ENCODE peak calls at places on chromosomes 5 and 9, in four cellular contexts. K is SK-N-SH, Z is H9, F is neural progenitor cell. L is an unnamed sample.
A peak's percentile ranks its signal among the peaks of the same experiment; 100 is the strongest.

GRCh38 chr5:10233505-10233904 is 16.2 kb downstream of the ATPSCKMT start:
- DNase-seq in K (peak; percentile 74), Z (no peak), F (peak; percentile 51), L (no peak)

GRCh38 chr9:23073136-23073535 is 626.5 kb downstream of the DMRTA1 start:
- DNase-seq in K (no peak), Z (no peak), F (no peak), L (no peak)

GRCh38 chr5:57592236-57592635 is 109.6 kb upstream of the ACTBL2 start:
- DNase-seq in K (no peak), Z (no peak), F (no peak), L (no peak)

GRCh38 chr9:87267701-87268100 is 230.0 kb upstream of the DAPK1 start:
- DNase-seq in K (no peak), Z (no peak), F (no peak), L (no peak)

GRCh38 chr5:29697786-29698414 is 1495.6 kb upstream of the CDH6 start:
- DNase-seq in K (peak; percentile 3), Z (peak; percentile 26), F (peak; percentile 58), L (no peak)

GRCh38 chr5:4082966-4083564 is 487.4 kb downstream of the IRX1 start:
- DNase-seq in K (no peak), Z (no peak), F (no peak), L (peak; percentile 28)

GRCh38 chr5:151126199-151126645 is 31.4 kb downstream of the ANXA6 start:
- DNase-seq in K (peak; percentile 75), Z (peak; percentile 79), F (peak; percentile 91), L (no peak)

GRCh38 chr5:145906401-145906800 is 30.0 kb upstream of the SH3RF2 start:
- DNase-seq in K (no peak), Z (no peak), F (no peak), L (no peak)

GRCh38 chr9:114300846-114301797 is 21.8 kb upstream of the ORM1 start:
- DNase-seq in K (no peak), Z (no peak), F (no peak), L (no peak)

GRCh38 chr5:2187156-2187555 is 304.4 kb upstream of the IRX4 start:
- DNase-seq in K (no peak), Z (no peak), F (no peak), L (no peak)

GRCh38 chr5:59123595-59124561 is 541.0 kb downstream of the RAB3C start:
- DNase-seq in K (no peak), Z (no peak), F (peak; percentile 11), L (no peak)
- H3K4me1 ChIP-seq in K (peaks cover 17% of the 10 kb centered on the region), Z (peaks cover 16% of the 10 kb centered on the region), F (peaks cover 45% of the 10 kb centered on the region), L (peaks cover 14% of the 10 kb centered on the region)

GRCh38 chr9:134138292-134138691 is 2.4 kb downstream of the WDR5 start:
- DNase-seq in K (no peak), Z (no peak), F (no peak), L (no peak)
- H3K4me2 ChIP-seq in K (peak overlapping the region; percentile 97), Z (no peak overlapping the region), F (peak overlapping the region; percentile 28), L (peak overlapping the region; percentile 7)

DNA sequence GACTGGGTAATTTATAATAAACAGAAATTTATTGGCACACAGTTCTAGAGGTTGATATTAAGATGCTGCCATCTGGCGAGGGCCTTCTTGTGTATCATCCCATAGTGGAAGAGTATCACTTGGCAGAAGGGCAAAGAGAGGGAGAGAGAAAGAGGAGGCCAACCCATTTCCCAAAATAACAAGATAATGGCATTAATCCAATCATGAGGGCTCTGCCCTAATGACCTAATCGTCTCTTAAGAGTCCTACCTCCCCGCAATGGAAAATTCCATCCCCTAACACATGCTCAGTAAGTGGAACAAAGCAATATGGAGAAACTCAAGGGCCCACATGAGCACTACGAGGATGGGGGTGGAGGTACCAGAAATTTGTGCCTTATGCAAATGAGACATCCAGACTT is 17.6 kb upstream of the VDAC1 start:
- DNase-seq in K (no peak), Z (no peak), F (no peak), L (no peak)
- H3K4me1 ChIP-seq in K (no peaks in the 10 kb centered on the region), Z (no peaks in the 10 kb centered on the region), F (peaks cover 6% of the 10 kb centered on the region), L (peaks cover 6% of the 10 kb centered on the region)

GRCh38 chr9:131178382-131178781 is 53.0 kb downstream of the NUP214 start:
- DNase-seq in K (peak; percentile 83), Z (peak; percentile 81), F (peak; percentile 84), L (no peak)

GRCh38 chr9:131178895-131179294 is 53.5 kb downstream of the NUP214 start:
- DNase-seq in K (no peak), Z (no peak), F (no peak), L (no peak)

GRCh38 chr9:131181091-131181681 is 55.8 kb downstream of the NUP214 start:
- DNase-seq in K (no peak), Z (no peak), F (no peak), L (no peak)

GRCh38 chr9:131180454-131180853 is 55.1 kb downstream of the NUP214 start:
- DNase-seq in K (no peak), Z (no peak), F (no peak), L (no peak)

GRCh38 chr9:131179561-131180219 is 54.3 kb downstream of the NUP214 start:
- DNase-seq in K (no peak), Z (no peak), F (no peak), L (no peak)
- H3K4me2 ChIP-seq in K (peak overlapping the region; percentile 48), Z (no peak overlapping the region), F (no peak overlapping the region), L (no peak overlapping the region)

GRCh38 chr9:124928116-124928515 is 12.8 kb downstream of the GOLGA1 start:
- DNase-seq in K (no peak), Z (no peak), F (no peak), L (no peak)
- H3K4me1 ChIP-seq in K (no peaks in the 10 kb centered on the region), Z (no peaks in the 10 kb centered on the region), F (peaks cover 8% of the 10 kb centered on the region), L (no peaks in the 10 kb centered on the region)

GRCh38 chr5:77882670-77883257 is 106.6 kb upstream of the TBCA start:
- DNase-seq in K (no peak), Z (no peak), F (no peak), L (peak; percentile 41)
- H3K4me2 ChIP-seq in K (no peak overlapping the region), Z (no peak overlapping the region), F (no peak overlapping the region), L (peak overlapping the region; percentile 27)

GRCh38 chr5:61273279-61273678 is 58.8 kb upstream of the ZSWIM6 start:
- DNase-seq in K (no peak), Z (no peak), F (peak; percentile 11), L (no peak)
- H3K4me1 ChIP-seq in K (peaks cover 10% of the 10 kb centered on the region), Z (no peaks in the 10 kb centered on the region), F (peaks cover 18% of the 10 kb centered on the region), L (peaks cover 27% of the 10 kb centered on the region)

DNA sequence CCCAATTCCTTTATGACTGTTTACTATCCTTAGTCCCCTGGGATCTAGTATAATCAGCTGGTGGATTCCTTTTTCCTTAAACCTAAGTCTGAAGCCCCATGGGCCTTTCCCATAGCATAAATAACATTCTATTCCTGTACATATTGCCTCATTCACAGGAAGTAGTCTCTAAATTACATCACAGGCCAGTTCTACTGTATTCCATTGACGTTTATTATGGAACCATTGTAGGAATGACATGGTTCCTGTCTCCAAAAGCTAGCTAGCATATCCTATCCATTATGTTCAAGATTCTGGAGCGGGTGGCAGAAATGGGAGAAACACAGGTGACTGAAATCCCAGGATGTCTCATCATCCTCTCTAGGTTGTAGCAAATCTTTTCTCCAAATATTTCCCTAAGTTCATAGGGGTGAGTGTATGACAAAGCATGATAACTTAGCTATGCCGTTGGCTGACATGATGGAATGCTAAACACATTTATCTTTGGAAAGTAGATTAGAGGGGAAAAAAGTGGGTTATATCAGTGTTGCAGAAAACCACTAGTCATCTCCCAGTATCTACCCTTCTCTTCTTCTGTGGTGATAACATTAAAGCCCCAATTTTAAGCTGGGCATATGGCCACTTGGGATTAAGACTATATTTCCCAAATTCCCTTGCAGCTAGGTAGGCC is 140.1 kb downstream of the FGF1 start:
- DNase-seq in K (no peak), Z (no peak), F (no peak), L (no peak)
- H3K4me2 ChIP-seq in K (no peak overlapping the region), Z (no peak overlapping the region), F (no peak overlapping the region), L (no peak overlapping the region)

L was measured in keratinocyte.